ENCODE peak calls at places on chromosomes 13 and 19, in five cellular contexts. One of them, this sample, is unnamed.

GRCh38 chr19:44745386-44745831 is 3.1 kb upstream of the BCL3 start:
- DNase-seq in GM12878: no peak
- DNase-seq in GM23248: peak; percentile 87
- DNase-seq in neural progenitor cell: peak; percentile 22
- DNase-seq in mammary epithelial cell: peak; percentile 43
- DNase-seq in this sample: no peak

GRCh38 chr13:113904411-113904810 is 40.5 kb upstream of the GAS6 start:
- DNase-seq in GM12878: no peak
- DNase-seq in GM23248: peak; percentile 72
- DNase-seq in neural progenitor cell: peak; percentile 75
- DNase-seq in mammary epithelial cell: no peak
- DNase-seq in this sample: no peak

GRCh38 chr13:51999525-51999924 is 11.7 kb downstream of the ATP7B start:
- DNase-seq in GM23248: peak; percentile 25
- DNase-seq in mammary epithelial cell: peak; percentile 24
- DNase-seq in neural progenitor cell: no peak
- DNase-seq in GM12878: no peak
- DNase-seq in this sample: no peak

GRCh38 chr19:13001502-13002388 is 6.5 kb downstream of the NFIX start:
- DNase-seq in GM23248: peak; percentile 82
- DNase-seq in mammary epithelial cell: no peak
- DNase-seq in neural progenitor cell: no peak
- DNase-seq in GM12878: no peak
- DNase-seq in this sample: no peak

GRCh38 chr13:29515372-29515771 is 80.1 kb downstream of the SLC7A1 start:
- DNase-seq in mammary epithelial cell: no peak
- DNase-seq in GM12878: no peak
- DNase-seq in neural progenitor cell: no peak
- DNase-seq in GM23248: peak; percentile 38
- DNase-seq in this sample: no peak

GRCh38 chr13:74210693-74211393 is 76.6 kb upstream of the KLF12 start:
- DNase-seq in neural progenitor cell: no peak
- DNase-seq in GM12878: no peak
- DNase-seq in mammary epithelial cell: peak; percentile 96
- DNase-seq in GM23248: peak; percentile 98
- DNase-seq in this sample: peak; percentile 37

GRCh38 chr19:8571006-8571411 is 6.2 kb downstream of the MYO1F start:
- DNase-seq in neural progenitor cell: no peak
- DNase-seq in GM23248: peak; percentile 92
- DNase-seq in mammary epithelial cell: no peak
- DNase-seq in GM12878: no peak
- DNase-seq in this sample: no peak

GRCh38 chr13:39401091-39401647 is 201.8 kb downstream of the LHFPL6 start:
- DNase-seq in GM23248: no peak
- DNase-seq in neural progenitor cell: no peak
- DNase-seq in GM12878: no peak
- DNase-seq in mammary epithelial cell: peak; percentile 63
- DNase-seq in this sample: no peak

GRCh38 chr13:43193789-43194188 is 170.4 kb downstream of the DNAJC15 start:
- DNase-seq in GM12878: no peak
- DNase-seq in GM23248: no peak
- DNase-seq in mammary epithelial cell: no peak
- DNase-seq in neural progenitor cell: no peak
- DNase-seq in this sample: no peak

GRCh38 chr19:33132425-33132824 is 511 bp downstream of the WDR88 start:
- DNase-seq in GM12878: no peak
- DNase-seq in mammary epithelial cell: no peak
- DNase-seq in GM23248: no peak
- DNase-seq in neural progenitor cell: peak; percentile 18
- DNase-seq in this sample: no peak

GRCh38 chr19:11265785-11266236 is 3.5 kb upstream of the DOCK6 start:
- DNase-seq in mammary epithelial cell: peak; percentile 87
- DNase-seq in GM12878: no peak
- DNase-seq in neural progenitor cell: no peak
- DNase-seq in GM23248: peak; percentile 59
- DNase-seq in this sample: no peak

GRCh38 chr13:66546534-66547379 is 683.4 kb downstream of the PCDH9 start:
- DNase-seq in neural progenitor cell: no peak
- DNase-seq in GM12878: no peak
- DNase-seq in GM23248: no peak
- DNase-seq in mammary epithelial cell: peak; percentile 0
- DNase-seq in this sample: no peak

GRCh38 chr13:88717946-88718345 is 1046.8 kb downstream of the SLITRK5 start:
- DNase-seq in GM23248: no peak
- DNase-seq in neural progenitor cell: no peak
- DNase-seq in mammary epithelial cell: no peak
- DNase-seq in GM12878: no peak
- DNase-seq in this sample: no peak

GRCh38 chr13:80705371-80706163 is 364.6 kb upstream of the SPRY2 start:
- DNase-seq in GM12878: no peak
- DNase-seq in neural progenitor cell: no peak
- DNase-seq in mammary epithelial cell: no peak
- DNase-seq in GM23248: no peak
- DNase-seq in this sample: no peak

GRCh38 chr19:632228-633067 is 889 bp downstream of the POLRMT start:
- DNase-seq in mammary epithelial cell: peak; percentile 47
- DNase-seq in GM23248: peak; percentile 88
- DNase-seq in GM12878: no peak
- DNase-seq in neural progenitor cell: peak; percentile 77
- DNase-seq in this sample: no peak

GRCh38 chr13:37225414-37226047 is 120.1 kb upstream of the CSNK1A1L start:
- DNase-seq in GM12878: no peak
- DNase-seq in neural progenitor cell: no peak
- DNase-seq in mammary epithelial cell: peak; percentile 76
- DNase-seq in GM23248: peak; percentile 73
- DNase-seq in this sample: no peak

GRCh38 chr19:4337906-4338440 is 654 bp downstream of the STAP2 start:
- DNase-seq in GM23248: peak; percentile 32
- DNase-seq in GM12878: no peak
- DNase-seq in mammary epithelial cell: peak; percentile 46
- DNase-seq in neural progenitor cell: peak; percentile 42
- DNase-seq in this sample: no peak

GRCh38 chr13:98050041-98050466 is 92.8 kb upstream of the FARP1 start:
- DNase-seq in GM23248: no peak
- DNase-seq in neural progenitor cell: no peak
- DNase-seq in GM12878: no peak
- DNase-seq in mammary epithelial cell: peak; percentile 5
- DNase-seq in this sample: no peak

GRCh38 chr19:3225677-3226093 is 1.2 kb downstream of the CELF5 start:
- DNase-seq in neural progenitor cell: no peak
- DNase-seq in GM23248: no peak
- DNase-seq in GM12878: no peak
- DNase-seq in mammary epithelial cell: no peak
- DNase-seq in this sample: no peak
- H3K4me3 ChIP-seq in neural progenitor cell: peak overlapping the region; percentile 85
- H3K4me3 ChIP-seq in GM23248: no peak overlapping the region
- H3K4me3 ChIP-seq in GM12878: no peak overlapping the region
- H3K4me3 ChIP-seq in mammary epithelial cell: no peak overlapping the region
- H3K4me3 ChIP-seq in this sample: no peak overlapping the region

DNA sequence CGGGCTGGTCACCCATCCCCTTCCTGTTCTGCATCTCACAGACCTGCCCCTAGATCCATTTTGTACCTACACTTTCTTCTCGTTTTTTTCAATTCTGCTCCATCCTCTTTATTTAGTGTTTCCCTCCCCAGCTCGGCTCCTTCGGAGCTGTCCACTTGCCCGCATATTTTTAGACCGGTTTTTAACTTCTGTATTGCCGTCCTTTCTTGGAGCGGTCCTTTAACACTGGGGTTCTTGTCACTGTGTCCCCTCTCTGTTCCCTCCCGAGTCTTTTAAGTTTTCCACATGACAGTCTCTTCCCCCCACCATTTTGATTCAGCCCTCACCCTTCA is 1.7 kb downstream of the ARHGAP35 start:
- DNase-seq in GM23248: peak; percentile 64
- DNase-seq in neural progenitor cell: no peak
- DNase-seq in mammary epithelial cell: no peak
- DNase-seq in GM12878: no peak
- DNase-seq in this sample: no peak
- TF ChIP-seq EZH2 in GM23248: no peak
- TF ChIP-seq EZH2 in neural progenitor cell: no peak
- TF ChIP-seq EZH2 in mammary epithelial cell: no peak
- TF ChIP-seq EZH2 in GM12878: no peak
- TF ChIP-seq EZH2 in this sample: no peak

GRCh38 chr13:82275644-82276043 is 1606.6 kb downstream of the SLITRK1 start:
- DNase-seq in mammary epithelial cell: no peak
- DNase-seq in GM12878: no peak
- DNase-seq in neural progenitor cell: no peak
- DNase-seq in GM23248: no peak
- DNase-seq in this sample: no peak
- H3K4me3 ChIP-seq in mammary epithelial cell: no peak overlapping the region
- H3K4me3 ChIP-seq in GM12878: no peak overlapping the region
- H3K4me3 ChIP-seq in neural progenitor cell: no peak overlapping the region
- H3K4me3 ChIP-seq in GM23248: no peak overlapping the region
- H3K4me3 ChIP-seq in this sample: no peak overlapping the region

GRCh38 chr19:9906475-9907087 is 29.7 kb downstream of the OLFM2 start:
- DNase-seq in GM23248: no peak
- DNase-seq in neural progenitor cell: peak; percentile 10
- DNase-seq in mammary epithelial cell: no peak
- DNase-seq in GM12878: no peak
- DNase-seq in this sample: no peak
- TF ChIP-seq EZH2 in GM23248: no peak
- TF ChIP-seq EZH2 in neural progenitor cell: no peak
- TF ChIP-seq EZH2 in mammary epithelial cell: no peak
- TF ChIP-seq EZH2 in GM12878: no peak
- TF ChIP-seq EZH2 in this sample: no peak

GRCh38 chr13:112692586-112692985 is 2.7 kb downstream of the ATP11A start:
- DNase-seq in neural progenitor cell: no peak
- DNase-seq in mammary epithelial cell: no peak
- DNase-seq in GM23248: no peak
- DNase-seq in GM12878: no peak
- DNase-seq in this sample: no peak
- H3K4me3 ChIP-seq in neural progenitor cell: peak overlapping the region; percentile 98
- H3K4me3 ChIP-seq in mammary epithelial cell: no peak overlapping the region
- H3K4me3 ChIP-seq in GM23248: no peak overlapping the region
- H3K4me3 ChIP-seq in GM12878: peak overlapping the region; percentile 75
- H3K4me3 ChIP-seq in this sample: peak overlapping the region; percentile 76

DNA sequence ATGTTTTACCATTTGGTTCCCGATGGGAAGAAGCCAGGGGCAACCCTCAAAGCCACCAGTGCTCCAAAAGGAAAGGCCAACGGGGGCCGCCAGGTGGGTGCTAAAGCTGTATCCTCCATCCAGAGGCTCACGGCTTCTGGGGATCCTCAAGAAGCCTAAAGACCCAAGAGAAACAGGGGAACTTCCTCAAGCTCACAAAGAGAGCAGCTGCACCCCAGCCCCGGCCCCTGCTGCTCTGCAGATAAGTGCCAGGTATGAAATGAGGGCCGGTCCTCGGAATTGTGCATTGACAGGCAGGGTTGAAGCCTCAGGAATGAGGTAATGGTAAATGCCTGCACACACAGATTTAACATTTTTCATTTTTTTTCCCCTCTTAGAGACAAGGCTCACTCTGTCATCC is 8.0 kb upstream of the POP4 start:
- DNase-seq in neural progenitor cell: no peak
- DNase-seq in GM12878: no peak
- DNase-seq in mammary epithelial cell: no peak
- DNase-seq in GM23248: no peak
- DNase-seq in this sample: no peak
- TF ChIP-seq EZH2 in neural progenitor cell: no peak
- TF ChIP-seq EZH2 in GM12878: no peak
- TF ChIP-seq EZH2 in mammary epithelial cell: no peak
- TF ChIP-seq EZH2 in GM23248: no peak
- TF ChIP-seq EZH2 in this sample: no peak

GRCh38 chr13:34064456-34065205 is 246.7 kb downstream of the RFC3 start:
- DNase-seq in neural progenitor cell: peak; percentile 39
- DNase-seq in GM23248: no peak
- DNase-seq in GM12878: no peak
- DNase-seq in mammary epithelial cell: no peak
- DNase-seq in this sample: no peak
- H3K4me3 ChIP-seq in neural progenitor cell: no peak overlapping the region
- H3K4me3 ChIP-seq in GM23248: no peak overlapping the region
- H3K4me3 ChIP-seq in GM12878: no peak overlapping the region
- H3K4me3 ChIP-seq in mammary epithelial cell: no peak overlapping the region
- H3K4me3 ChIP-seq in this sample: no peak overlapping the region

DNA sequence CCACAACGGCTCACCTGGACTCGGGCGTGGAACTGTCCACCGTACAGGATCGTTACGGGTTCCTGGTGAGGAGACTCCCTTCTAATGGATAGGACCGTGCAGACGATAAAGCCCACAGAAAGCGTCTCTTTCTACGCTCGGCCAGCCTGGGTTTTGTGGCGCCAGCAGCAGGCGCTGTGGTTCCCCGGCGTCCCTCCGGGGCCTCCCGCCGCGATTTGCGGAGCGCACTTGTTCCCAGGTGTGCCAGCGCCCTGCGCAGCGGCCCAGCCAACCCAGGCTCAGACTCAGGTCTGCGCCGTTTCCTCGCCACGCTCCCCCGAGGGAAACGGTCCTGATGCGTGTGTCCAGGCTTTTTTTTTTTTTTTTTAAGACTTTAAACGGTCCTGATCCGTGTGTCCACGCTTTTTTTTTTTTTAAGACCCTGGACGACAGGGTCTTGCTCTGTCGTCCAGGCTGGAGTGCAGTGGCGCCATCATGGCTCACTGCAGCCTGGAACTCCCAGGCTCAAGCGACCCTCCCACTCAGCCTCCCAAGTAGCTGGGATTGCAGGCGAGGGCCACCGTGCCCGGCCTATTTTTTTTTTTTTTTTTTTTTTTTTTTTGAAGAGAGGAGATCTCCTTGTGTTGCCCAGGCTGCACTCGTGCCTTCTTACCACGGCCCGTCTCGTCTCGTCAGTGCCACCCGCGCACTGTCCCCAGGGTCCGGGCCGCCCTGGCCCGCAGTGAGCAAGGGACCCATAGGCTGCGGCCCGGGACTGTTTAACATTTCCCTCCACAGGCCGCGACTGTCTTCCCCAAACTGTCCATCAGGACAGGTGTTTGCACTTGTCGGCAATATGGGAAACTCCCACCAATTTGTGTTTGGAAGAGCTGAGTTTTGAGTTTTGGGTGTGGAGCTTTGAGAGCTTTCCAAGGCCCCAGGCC is 23.8 kb downstream of the GJA3 start:
- DNase-seq in GM23248: peak; percentile 47
- DNase-seq in mammary epithelial cell: peak; percentile 14
- DNase-seq in neural progenitor cell: peak; percentile 79
- DNase-seq in GM12878: no peak
- DNase-seq in this sample: no peak
- TF ChIP-seq EZH2 in GM23248: no peak
- TF ChIP-seq EZH2 in mammary epithelial cell: no peak
- TF ChIP-seq EZH2 in neural progenitor cell: no peak
- TF ChIP-seq EZH2 in GM12878: no peak
- TF ChIP-seq EZH2 in this sample: no peak

GRCh38 chr13:103282571-103283450 is 216.6 kb upstream of the SLC10A2 start:
- DNase-seq in GM23248: peak; percentile 8
- DNase-seq in mammary epithelial cell: peak; percentile 97
- DNase-seq in GM12878: no peak
- DNase-seq in neural progenitor cell: no peak
- DNase-seq in this sample: no peak
- H3K4me3 ChIP-seq in GM23248: no peak overlapping the region
- H3K4me3 ChIP-seq in mammary epithelial cell: no peak overlapping the region
- H3K4me3 ChIP-seq in GM12878: no peak overlapping the region
- H3K4me3 ChIP-seq in neural progenitor cell: no peak overlapping the region
- H3K4me3 ChIP-seq in this sample: no peak overlapping the region